ENCODE peak calls at places on chromosome 21, in five cellular contexts. M is left ventricle myocardium superior, R is NCI-H1417, T is dermis microvascular lymphatic vessel endothelial cell, F is HT-29. L is an unnamed sample.

GRCh38 chr21:45792682-45793383 is 149.3 kb downstream of the PCBP3 start:
- DNase-seq in F (no peak), T (no peak), R (no peak), M (no peak), L (no peak)

GRCh38 chr21:31282095-31282709 is 61.9 kb downstream of the TIAM1 start:
- DNase-seq in R (no peak), M (peak), F (no peak), T (no peak), L (no peak)

GRCh38 chr21:31255846-31256395 is 88.1 kb downstream of the TIAM1 start:
- DNase-seq in R (no peak), F (no peak), T (no peak), M (no peak), L (no peak)

GRCh38 chr21:15735409-15735808 is 5.6 kb downstream of the USP25 start:
- DNase-seq in M (no peak), T (no peak), F (no peak), R (no peak), L (no peak)

GRCh38 chr21:30434033-30434631 is 4.1 kb downstream of the KRTAP13-4 start:
- DNase-seq in T (no peak), F (peak), R (peak), M (no peak), L (no peak)

GRCh38 chr21:36079010-36079649 is 9.3 kb downstream of the CBR1 start:
- DNase-seq in M (peak), R (no peak), F (no peak), T (no peak), L (no peak)

GRCh38 chr21:39972471-39972870 is 105.2 kb downstream of the PCP4 start:
- DNase-seq in T (no peak), M (no peak), R (no peak), F (no peak), L (no peak)

GRCh38 chr21:29321908-29322569 is 23.3 kb downstream of the BACH1 start:
- DNase-seq in M (no peak), T (no peak), F (no peak), R (no peak), L (no peak)

GRCh38 chr21:21029159-21029558 is 30.9 kb downstream of the NCAM2 start:
- DNase-seq in F (no peak), R (no peak), M (no peak), T (no peak), L (peak)

GRCh38 chr21:45632897-45633260 is 10.6 kb upstream of the PCBP3 start:
- DNase-seq in F (no peak), R (no peak), T (no peak), M (no peak), L (no peak)

GRCh38 chr21:46093668-46094400 is 4.1 kb upstream of the COL6A2 start:
- DNase-seq in R (no peak), M (no peak), F (no peak), T (no peak), L (no peak)

GRCh38 chr21:38136201-38136600 is 120.6 kb upstream of the KCNJ15 start:
- DNase-seq in F (no peak), M (no peak), T (no peak), R (no peak), L (no peak)

GRCh38 chr21:21612446-21612845 is 614.2 kb downstream of the NCAM2 start:
- DNase-seq in R (no peak), F (no peak), T (no peak), M (no peak), L (no peak)

GRCh38 chr21:33069994-33070811 is at the start of gene OLIG1:
- DNase-seq in R (no peak), T (no peak), F (no peak), M (peak), L (no peak)

GRCh38 chr21:45998276-45998701 is 16.7 kb downstream of the COL6A1 start:
- DNase-seq in R (no peak), M (peak), T (no peak), F (no peak), L (no peak)

GRCh38 chr21:37535672-37536071 is 169.1 kb downstream of the DYRK1A start:
- DNase-seq in F (no peak), T (no peak), R (no peak), M (no peak), L (no peak)

GRCh38 chr21:33078907-33079582 is 9.1 kb downstream of the OLIG1 start:
- DNase-seq in R (no peak), M (no peak), T (no peak), F (peak), L (no peak)

GRCh38 chr21:35436899-35437298 is 387.8 kb upstream of the RUNX1 start:
- DNase-seq in M (no peak), T (no peak), F (no peak), R (no peak), L (no peak)

GRCh38 chr21:25970254-25970930 is 200.2 kb downstream of the APP start:
- DNase-seq in R (no peak), T (no peak), F (peak), M (no peak), L (no peak)

GRCh38 chr21:38448619-38449186 is 49.6 kb downstream of the ERG start:
- DNase-seq in F (no peak), T (no peak), M (no peak), R (no peak), L (no peak)

GRCh38 chr21:25809013-25809412 is 74.2 kb downstream of the GABPA start:
- DNase-seq in F (no peak), M (no peak), T (no peak), R (no peak), L (no peak)

GRCh38 chr21:17498586-17498985 is 14.3 kb upstream of the CXADR start:
- DNase-seq in T (no peak), M (no peak), R (no peak), F (no peak), L (no peak)

GRCh38 chr21:42062543-42063022 is 8.5 kb upstream of the UMODL1 start:
- DNase-seq in T (no peak), F (peak), M (peak), R (peak), L (no peak)

GRCh38 chr21:46664316-46664995 is 29.0 kb downstream of the PRMT2 start:
- DNase-seq in M (no peak), T (no peak), R (peak), F (no peak), L (no peak)